ENCODE peak calls at places on chromosomes 12 and 14, in seven cellular contexts. K is A549; F is PC-3; W is fibroblast of villous mesenchyme; D is left ventricle myocardium inferior; T is effector memory CD4-positive, alpha-beta T cell; L is vagina. H is an unnamed sample.

GRCh38 chr14:100435459-100435858 is 112.3 kb downstream of the SLC25A47 start:
- DNase-seq in F (no peak), L (no peak), K (no peak), D (no peak), T (no peak), W (no peak), H (no peak)

GRCh38 chr14:50943261-50943942 is 881 bp downstream of the PYGL start:
- DNase-seq in L (no peak), K (peak), F (peak), T (no peak), W (peak), D (peak), H (peak)

GRCh38 chr14:32560213-32560857 is 231.2 kb downstream of the AKAP6 start:
- DNase-seq in F (peak), D (no peak), K (peak), T (no peak), L (no peak), W (peak), H (peak)

GRCh38 chr12:123805119-123805518 is 43.0 kb downstream of the DNAH10 start:
- DNase-seq in K (no peak), D (no peak), F (no peak), W (no peak), T (no peak), L (no peak), H (no peak)

GRCh38 chr14:64828096-64828495 is 51.6 kb downstream of the SPTB start:
- DNase-seq in D (no peak), K (no peak), L (no peak), W (no peak), T (no peak), F (no peak), H (no peak)

GRCh38 chr12:119989619-119990381 is 764 bp downstream of the BICDL1 start:
- DNase-seq in F (peak), W (peak), D (peak), L (no peak), K (peak), T (peak), H (peak)

GRCh38 chr14:37590096-37590809 is 4.8 kb downstream of the FOXA1 start:
- DNase-seq in W (no peak), D (no peak), F (peak), K (no peak), L (no peak), T (no peak), H (no peak)

GRCh38 chr14:27411021-27411420 is 813.2 kb upstream of the NOVA1 start:
- DNase-seq in K (no peak), D (no peak), L (no peak), W (no peak), F (no peak), T (no peak), H (no peak)

GRCh38 chr12:10068634-10069033 is 30.2 kb downstream of the CLEC1A start:
- DNase-seq in K (no peak), W (no peak), D (no peak), L (no peak), T (no peak), F (no peak), H (no peak)

GRCh38 chr12:110600254-110600653 is 13.7 kb upstream of the TCTN1 start:
- DNase-seq in K (peak), W (peak), T (no peak), F (peak), L (no peak), D (no peak), H (no peak)

GRCh38 chr12:104565606-104566243 is 109.0 kb downstream of the CHST11 start:
- DNase-seq in D (no peak), K (no peak), W (peak), T (no peak), F (no peak), L (no peak), H (no peak)

GRCh38 chr12:52984136-52984535 is 22.1 kb upstream of the EIF4B start:
- DNase-seq in W (no peak), F (peak), D (no peak), K (no peak), T (no peak), L (no peak), H (no peak)

GRCh38 chr12:14416658-14417057 is 51.2 kb downstream of the ATF7IP start:
- DNase-seq in T (peak), L (no peak), W (peak), K (no peak), F (peak), D (no peak), H (no peak)

GRCh38 chr12:101927999-101928398 is 50.6 kb downstream of the DRAM1 start:
- DNase-seq in W (no peak), F (no peak), L (no peak), D (no peak), K (no peak), T (no peak), H (no peak)

GRCh38 chr14:31834616-31835015 is 242.5 kb upstream of the ARHGAP5 start:
- DNase-seq in W (peak), K (no peak), L (no peak), F (peak), T (no peak), D (no peak), H (no peak)

GRCh38 chr12:50728417-50728816 is 35.5 kb upstream of the ATF1 start:
- DNase-seq in L (no peak), T (no peak), F (no peak), W (no peak), K (no peak), D (no peak), H (no peak)

GRCh38 chr12:109127533-109128242 is 11.3 kb downstream of the ACACB start:
- DNase-seq in L (no peak), T (no peak), W (no peak), D (no peak), K (no peak), F (no peak), H (peak)

GRCh38 chr14:46885566-46885965 is 234.0 kb upstream of the RPL10L start:
- DNase-seq in D (no peak), W (no peak), K (no peak), L (no peak), T (no peak), F (no peak), H (no peak)

GRCh38 chr12:109607618-109608017 is 34.0 kb downstream of the MVK start:
- DNase-seq in F (no peak), L (no peak), K (no peak), W (no peak), T (no peak), D (no peak), H (no peak)

GRCh38 chr14:68628605-68629310 is 164.1 kb downstream of the ZFP36L1 start:
- DNase-seq in W (no peak), F (peak), D (no peak), T (peak), L (peak), K (no peak), H (no peak)

GRCh38 chr14:32941668-32942065 is 3.0 kb downstream of the NPAS3 start:
- DNase-seq in D (no peak), T (no peak), L (no peak), K (no peak), W (no peak), F (peak), H (no peak)

GRCh38 chr14:20801726-20802125 is 918 bp downstream of the RNASE1 start:
- DNase-seq in K (no peak), L (no peak), W (no peak), F (no peak), T (no peak), D (peak), H (no peak)

H was measured in sciatic nerve.